ENCODE peak calls at places on chromosomes 13 and 19, in nine cellular contexts. D is upper lobe of left lung, W is suprapubic skin, U is prostate gland, X is NB4, S is IMR-90, G is uterus, N is H1, T is ovary. R is an unnamed sample.

GRCh38 chr13:109036091-109036490 is 406.7 kb downstream of the MYO16 start:
- DNase-seq in D (no peak), W (no peak), U (no peak), X (no peak), S (no peak), G (no peak), N (no peak), T (no peak), R (no peak)

GRCh38 chr13:68428292-68428691 is 1198.2 kb upstream of the PCDH9 start:
- DNase-seq in D (no peak), W (no peak), U (no peak), X (no peak), S (no peak), G (no peak), N (no peak), T (no peak), R (no peak)

GRCh38 chr13:95535243-95535642 is 17.3 kb upstream of the CLDN10 start:
- DNase-seq in D (peak; percentile 36), W (no peak), U (no peak), X (no peak), S (peak; percentile 73), G (no peak), N (no peak), T (no peak), R (no peak)

GRCh38 chr19:50669319-50670101 is 20.3 kb downstream of the C19orf81 start:
- DNase-seq in D (no peak), W (no peak), U (no peak), X (peak; percentile 51), S (peak; percentile 15), G (no peak), N (peak; percentile 67), T (no peak), R (no peak)

GRCh38 chr13:34943675-34944634 is 1.9 kb downstream of the NBEA start:
- DNase-seq in D (no peak), W (no peak), U (no peak), X (no peak), S (no peak), G (no peak), N (no peak), T (no peak), R (no peak)

GRCh38 chr13:23629566-23630272 is 59.5 kb downstream of the TNFRSF19 start:
- DNase-seq in D (peak; percentile 27), W (no peak), U (peak; percentile 74), X (no peak), S (no peak), G (no peak), N (no peak), T (no peak), R (no peak)

GRCh38 chr13:30257433-30258099 is 49.8 kb downstream of the KATNAL1 start:
- DNase-seq in D (no peak), W (no peak), U (no peak), X (no peak), S (peak; percentile 9), G (no peak), N (peak; percentile 47), T (no peak), R (no peak)

GRCh38 chr13:73984949-73985691 is 149.1 kb downstream of the KLF12 start:
- DNase-seq in D (peak; percentile 69), W (no peak), U (no peak), X (no peak), S (no peak), G (no peak), N (no peak), T (no peak), R (no peak)

GRCh38 chr19:4909172-4909896 is at the start of gene UHRF1:
- DNase-seq in D (no peak), W (no peak), U (no peak), X (peak; percentile 83), S (no peak), G (no peak), N (peak; percentile 54), T (no peak), R (no peak)

DNA sequence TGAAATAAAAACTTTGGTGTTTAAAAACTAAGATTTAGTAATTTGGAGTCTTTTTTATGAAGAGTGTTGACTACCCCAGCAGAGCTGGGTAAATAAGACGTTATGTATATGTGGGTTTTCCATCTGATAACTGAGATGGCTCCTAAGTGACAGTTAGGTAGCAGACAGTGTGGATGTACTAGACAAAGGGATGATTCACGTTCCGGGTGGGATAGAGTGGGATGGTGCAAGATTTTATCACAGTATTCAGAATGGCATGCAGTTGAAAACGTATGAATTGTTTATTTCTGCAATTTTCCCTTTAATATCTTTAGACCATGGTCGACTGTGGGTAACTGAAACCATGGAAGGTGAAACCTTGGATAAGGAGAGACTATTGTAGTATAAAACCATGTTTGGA is 50.4 kb downstream of the NAA16 start:
- DNase-seq in D (no peak), W (no peak), U (no peak), X (no peak), S (peak; percentile 19), G (no peak), N (no peak), T (no peak), R (no peak)
- TF ChIP-seq POLR2A in D (no peak), W (no peak), U (no peak), X (no peak), S (no peak), G (no peak), N (no peak), T (no peak), R (no peak)

GRCh38 chr19:58408152-58409009 is at the start of gene ZNF584:
- DNase-seq in D (peak; percentile 96), W (peak; percentile 96), U (peak; percentile 94), X (peak; percentile 98), S (peak; percentile 93), G (peak; percentile 94), N (peak; percentile 93), T (peak; percentile 97), R (peak; percentile 98)
- TF ChIP-seq CTCF in D (peak; percentile 8), W (no peak), U (no peak), X (no peak), S (peak; percentile 9), G (no peak), N (no peak), T (peak; percentile 6), R (no peak)

GRCh38 chr13:67230774-67231480 is 791 bp upstream of the PCDH9 start:
- DNase-seq in D (peak; percentile 54), W (peak; percentile 64), U (peak; percentile 45), X (peak; percentile 21), S (peak; percentile 64), G (peak; percentile 60), N (peak; percentile 74), T (peak; percentile 61), R (peak; percentile 89)

GRCh38 chr13:67229438-67230242 is 496 bp downstream of the PCDH9 start:
- DNase-seq in D (no peak), W (no peak), U (no peak), X (no peak), S (peak; percentile 10), G (no peak), N (no peak), T (no peak), R (no peak)

GRCh38 chr13:67230243-67230773 is at the start of gene PCDH9:
- DNase-seq in D (peak; percentile 94), W (peak; percentile 94), U (peak; percentile 92), X (peak; percentile 80), S (peak; percentile 97), G (peak; percentile 96), N (peak; percentile 97), T (peak; percentile 91), R (peak; percentile 98)

GRCh38 chr13:67231481-67231940 is 1.4 kb upstream of the PCDH9 start:
- DNase-seq in D (no peak), W (no peak), U (no peak), X (no peak), S (no peak), G (no peak), N (no peak), T (no peak), R (no peak)

GRCh38 chr13:67232384-67232783 is 2.2 kb upstream of the PCDH9 start:
- DNase-seq in D (no peak), W (no peak), U (no peak), X (no peak), S (no peak), G (no peak), N (no peak), T (no peak), R (no peak)
- H3K4me3 ChIP-seq in D (no peak overlapping the region), W (no peak overlapping the region), U (no peak overlapping the region), X (no peak overlapping the region), S (no peak overlapping the region), G (no peak overlapping the region), N (no peak overlapping the region), T (no peak overlapping the region), R (no peak overlapping the region)

DNA sequence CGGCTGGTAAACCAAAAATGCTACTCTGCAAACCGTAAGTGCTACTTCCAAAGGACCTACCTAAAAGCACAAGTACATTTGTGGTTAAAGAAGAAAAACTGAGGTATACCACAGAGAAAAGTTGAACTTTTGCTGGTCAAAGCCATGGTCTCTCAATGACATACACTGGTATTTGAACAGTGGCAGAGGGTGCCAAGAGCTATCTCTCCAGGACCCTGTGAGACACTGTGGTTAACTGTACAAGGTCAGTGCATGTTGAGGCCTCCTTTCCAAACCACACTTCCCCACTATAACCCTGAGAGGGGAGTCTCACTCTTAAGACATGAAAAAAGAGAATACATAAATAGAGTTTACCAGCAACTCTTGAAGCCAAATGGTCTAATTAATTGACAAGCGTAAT is 49.5 kb downstream of the COL4A1 start:
- DNase-seq in D (no peak), W (no peak), U (no peak), X (no peak), S (no peak), G (no peak), N (no peak), T (no peak), R (no peak)
- TF ChIP-seq POLR2A in D (no peak), W (no peak), U (no peak), X (no peak), S (no peak), G (no peak), N (no peak), T (no peak), R (no peak)